ENCODE peak calls at places on chromosomes 6 and 20, in five cellular contexts. V is hypothalamus, X is neural progenitor cell, O is Kasumi-1, D is HEK293T. U is an unnamed sample.

GRCh38 chr20:43991982-43992381 is 77.3 kb downstream of the TOX2 start:
- DNase-seq in O (no peak), V (no peak), X (no peak), D (no peak), U (no peak)

GRCh38 chr20:19540401-19540800 is 217.7 kb upstream of the RIN2 start:
- DNase-seq in D (no peak), X (no peak), O (no peak), V (no peak), U (no peak)

GRCh38 chr6:105428342-105428957 is 25.6 kb upstream of the PREP start:
- DNase-seq in V (no peak), D (no peak), O (no peak), X (no peak), U (peak)

GRCh38 chr6:158255280-158255973 is 56.8 kb upstream of the TULP4 start:
- DNase-seq in X (no peak), D (no peak), O (no peak), V (no peak), U (no peak)

GRCh38 chr20:18971574-18971973 is 158.0 kb downstream of the SCP2D1 start:
- DNase-seq in V (no peak), X (no peak), D (no peak), O (no peak), U (no peak)

GRCh38 chr6:34565722-34566137 is 9.6 kb upstream of the SPDEF start:
- DNase-seq in O (no peak), V (no peak), D (no peak), X (no peak), U (no peak)

GRCh38 chr20:11186301-11187008 is 512.7 kb upstream of the JAG1 start:
- DNase-seq in D (no peak), V (no peak), X (no peak), O (no peak), U (no peak)

GRCh38 chr6:31585531-31585930 is 546 bp upstream of the LST1 start:
- DNase-seq in V (no peak), X (peak), D (peak), O (peak), U (peak)

GRCh38 chr6:31128093-31128676 is 7.9 kb upstream of the CDSN start:
- DNase-seq in V (no peak), D (peak), O (peak), X (peak), U (peak)

U was measured in SK-MEL-5.